ENCODE peak calls at places on chromosomes 1 and 21, in four cellular contexts. Z is hippocampal formation, K is left colon, Y is aorta. W is an unnamed sample.

GRCh38 chr1:111504097-111504496 is 664 bp upstream of the ADORA3 start:
- DNase-seq in Z (no peak), K (no peak), Y (no peak), W (no peak)

GRCh38 chr1:12666141-12666735 is 22.4 kb downstream of the AADACL4 start:
- DNase-seq in Z (no peak), K (no peak), Y (no peak), W (no peak)

GRCh38 chr1:188228623-188229022 is 1399.9 kb downstream of the PLA2G4A start:
- DNase-seq in Z (no peak), K (no peak), Y (no peak), W (no peak)

GRCh38 chr1:35031103-35031452 is 667 bp downstream of the ZMYM6 start:
- DNase-seq in Z (peak; percentile 1), K (peak; percentile 29), Y (no peak), W (no peak)

GRCh38 chr1:21168444-21168843 is 8.3 kb downstream of the EIF4G3 start:
- DNase-seq in Z (no peak), K (no peak), Y (no peak), W (no peak)

GRCh38 chr1:228157381-228158126 is 7.8 kb downstream of the GJC2 start:
- DNase-seq in Z (no peak), K (no peak), Y (peak; percentile 74), W (no peak)

GRCh38 chr1:114341886-114342285 is 169.1 kb downstream of the TRIM33 start:
- DNase-seq in Z (no peak), K (no peak), Y (no peak), W (peak; percentile 20)

GRCh38 chr1:62593825-62594394 is 3.4 kb upstream of the ANGPTL3 start:
- DNase-seq in Z (no peak), K (no peak), Y (no peak), W (no peak)

GRCh38 chr1:46804027-46804889 is 5.4 kb downstream of the CYP4B1 start:
- DNase-seq in Z (no peak), K (no peak), Y (no peak), W (no peak)

GRCh38 chr1:203625623-203626189 is 926 bp upstream of the ATP2B4 start:
- DNase-seq in Z (peak; percentile 60), K (peak; percentile 80), Y (no peak), W (no peak)

GRCh38 chr1:24555591-24556413 is at the start of gene NCMAP:
- DNase-seq in Z (no peak), K (peak; percentile 64), Y (peak; percentile 63), W (no peak)

GRCh38 chr1:64135501-64136245 is 67.8 kb upstream of the UBE2U start:
- DNase-seq in Z (no peak), K (no peak), Y (no peak), W (no peak)

GRCh38 chr1:67540733-67541125 is 110.5 kb upstream of the SERBP1 start:
- DNase-seq in Z (no peak), K (no peak), Y (no peak), W (no peak)

GRCh38 chr1:107689157-107689556 is 275.8 kb downstream of the VAV3 start:
- DNase-seq in Z (no peak), K (peak; percentile 59), Y (no peak), W (no peak)

GRCh38 chr1:202586018-202586821 is 124.0 kb downstream of the SYT2 start:
- DNase-seq in Z (peak; percentile 29), K (no peak), Y (no peak), W (no peak)

GRCh38 chr1:226443439-226443838 is 35.5 kb upstream of the PARP1 start:
- DNase-seq in Z (no peak), K (no peak), Y (no peak), W (no peak)

GRCh38 chr1:220775238-220775853 is 11.4 kb upstream of the MTARC1 start:
- DNase-seq in Z (peak; percentile 19), K (no peak), Y (peak; percentile 82), W (no peak)

GRCh38 chr1:230987446-230987845 is 8.6 kb downstream of the ARV1 start:
- DNase-seq in Z (no peak), K (no peak), Y (no peak), W (no peak)

GRCh38 chr1:60169206-60169605 is 95.6 kb upstream of the C1orf87 start:
- DNase-seq in Z (no peak), K (no peak), Y (no peak), W (no peak)

GRCh38 chr1:93346472-93346991 is 825 bp downstream of the DR1 start:
- DNase-seq in Z (no peak), K (peak; percentile 29), Y (no peak), W (no peak)

GRCh38 chr1:56466541-56466940 is 112.8 kb downstream of the PLPP3 start:
- DNase-seq in Z (no peak), K (no peak), Y (no peak), W (no peak)

GRCh38 chr1:10181154-10181553 is 29.2 kb upstream of the KIF1B start:
- DNase-seq in Z (no peak), K (no peak), Y (no peak), W (no peak)

GRCh38 chr1:233045591-233045990 is 95.2 kb downstream of the NTPCR start:
- DNase-seq in Z (no peak), K (no peak), Y (no peak), W (no peak)

GRCh38 chr1:94634977-94635416 is 93.4 kb upstream of the F3 start:
- DNase-seq in Z (no peak), K (no peak), Y (no peak), W (no peak)

GRCh38 chr1:67570473-67571143 is 114.4 kb upstream of the GADD45A start:
- DNase-seq in Z (no peak), K (no peak), Y (no peak), W (no peak)

GRCh38 chr1:53063744-53064515 is 1.9 kb downstream of the PODN start:
- DNase-seq in Z (no peak), K (no peak), Y (no peak), W (no peak)

GRCh38 chr1:224182057-224182865 is 779 bp upstream of the DEGS1 start:
- DNase-seq in Z (no peak), K (no peak), Y (no peak), W (no peak)

GRCh38 chr1:9776685-9777084 is 47.1 kb downstream of the CLSTN1 start:
- DNase-seq in Z (no peak), K (no peak), Y (no peak), W (no peak)

GRCh38 chr1:67041836-67042503 is 12.0 kb downstream of the SLC35D1 start:
- DNase-seq in Z (no peak), K (no peak), Y (no peak), W (no peak)

GRCh38 chr21:46065215-46065992 is 32.5 kb upstream of the COL6A2 start:
- DNase-seq in Z (no peak), K (no peak), Y (peak; percentile 93), W (no peak)

GRCh38 chr1:107430540-107431228 is 289.8 kb downstream of the NTNG1 start:
- DNase-seq in Z (peak; percentile 1), K (peak; percentile 26), Y (no peak), W (no peak)

GRCh38 chr1:154386643-154387352 is 18.3 kb upstream of the IL6R start:
- DNase-seq in Z (no peak), K (no peak), Y (peak; percentile 66), W (no peak)